ENCODE peak calls at places on chromosomes 12 and 14, in ten cellular contexts. X is stimulated activated naive B cell treated with anti-CD40 and anti-IgM and Interleukin-4, amounts not matched to agents 10 μg/mL and 1 μg/mL and 100 μg/mL, for 72 hours; M is NCI-H1048; F is renal cortical epithelial cell; K is HEK293T; Y is lower lobe of right lung; T is HFFc6; S is iPS DF 6.9; L is upper lobe of right lung; D is fibroblast of lung. C is an unnamed sample.

GRCh38 chr12:6020930-6021329 is 75.9 kb upstream of the ANO2 start:
- DNase-seq in X (no peak), M (no peak), F (peak; percentile 52), K (no peak), Y (no peak), T (no peak), S (no peak), L (no peak), D (no peak), C (no peak)

GRCh38 chr12:56081393-56082347 is 1.7 kb downstream of the ERBB3 start:
- DNase-seq in X (no peak), M (no peak), F (peak; percentile 46), K (no peak), Y (no peak), T (no peak), S (no peak), L (no peak), D (no peak), C (no peak)

GRCh38 chr14:65686761-65687160 is 274.2 kb downstream of the FUT8 start:
- DNase-seq in X (no peak), M (no peak), F (peak; percentile 93), K (no peak), Y (no peak), T (no peak), S (no peak), L (no peak), D (peak; percentile 33), C (no peak)

GRCh38 chr12:122961551-122962329 is 4.5 kb downstream of the ABCB9 start:
- DNase-seq in X (no peak), M (no peak), F (peak; percentile 47), K (no peak), Y (no peak), T (no peak), S (no peak), L (no peak), D (peak; percentile 57), C (peak; percentile 9)

GRCh38 chr12:89070603-89071002 is 281.7 kb downstream of the DUSP6 start:
- DNase-seq in X (no peak), M (no peak), F (no peak), K (no peak), Y (no peak), T (no peak), S (no peak), L (no peak), D (no peak), C (no peak)

GRCh38 chr12:113427882-113428281 is 5.7 kb downstream of the SDSL start:
- DNase-seq in X (no peak), M (no peak), F (no peak), K (no peak), Y (peak; percentile 15), T (no peak), S (no peak), L (no peak), D (no peak), C (no peak)

GRCh38 chr14:47389520-47389919 is 285.9 kb downstream of the MDGA2 start:
- DNase-seq in X (no peak), M (no peak), F (no peak), K (peak; percentile 13), Y (no peak), T (no peak), S (peak; percentile 18), L (no peak), D (no peak), C (no peak)

GRCh38 chr12:64256166-64256800 is 34.2 kb upstream of the KICS2 start:
- DNase-seq in X (no peak), M (peak; percentile 14), F (peak; percentile 44), K (peak; percentile 27), Y (no peak), T (peak; percentile 54), S (no peak), L (no peak), D (peak; percentile 42), C (no peak)

GRCh38 chr14:104512771-104513640 is 66.6 kb upstream of the C14orf180 start:
- DNase-seq in X (no peak), M (no peak), F (no peak), K (no peak), Y (no peak), T (no peak), S (no peak), L (no peak), D (no peak), C (no peak)

GRCh38 chr12:6836851-6837250 is 3.9 kb upstream of the GNB3 start:
- DNase-seq in X (no peak), M (no peak), F (no peak), K (no peak), Y (no peak), T (no peak), S (no peak), L (no peak), D (no peak), C (peak; percentile 57)

GRCh38 chr12:93915411-93915810 is 233.0 kb upstream of the PLXNC1 start:
- DNase-seq in X (no peak), M (no peak), F (no peak), K (no peak), Y (no peak), T (no peak), S (no peak), L (no peak), D (no peak), C (no peak)

GRCh38 chr14:25508845-25509244 is 458.9 kb upstream of the STXBP6 start:
- DNase-seq in X (no peak), M (no peak), F (no peak), K (no peak), Y (no peak), T (no peak), S (no peak), L (no peak), D (no peak), C (no peak)